ENCODE peak calls at places on chromosome 12, in five cellular contexts. H is SK-N-SH, T is K562, D is HepG2, E is H1. W is an unnamed sample.

GRCh38 chr12:1220127-1221092 is 229.4 kb downstream of the ERC1 start:
- DNase-seq in H (no peak), T (no peak), D (peak; percentile 8), E (no peak), W (no peak)

GRCh38 chr12:48977290-48978281 is 536 bp upstream of the WNT1 start:
- DNase-seq in H (peak; percentile 91), T (peak; percentile 88), D (peak; percentile 59), E (no peak), W (no peak)

GRCh38 chr12:58248599-58248998 is 307.2 kb downstream of the ATP23 start:
- DNase-seq in H (no peak), T (no peak), D (no peak), E (no peak), W (no peak)

GRCh38 chr12:57147641-57147944 is 174 bp upstream of the LRP1-AS start:
- DNase-seq in H (no peak), T (no peak), D (peak; percentile 44), E (no peak), W (no peak)

GRCh38 chr12:80620281-80620680 is 87.2 kb upstream of the MYF6 start:
- DNase-seq in H (no peak), T (no peak), D (no peak), E (no peak), W (no peak)

GRCh38 chr12:120684523-120684932 is 2.4 kb upstream of the MLEC start:
- DNase-seq in H (no peak), T (no peak), D (no peak), E (no peak), W (no peak)

GRCh38 chr12:9711664-9712063 is 21.2 kb downstream of the CLECL1 start:
- DNase-seq in H (no peak), T (no peak), D (no peak), E (no peak), W (no peak)

GRCh38 chr12:87828384-87828973 is 200.7 kb downstream of the C12orf50 start:
- DNase-seq in H (no peak), T (no peak), D (no peak), E (no peak), W (no peak)

GRCh38 chr12:112179936-112180335 is 54.6 kb downstream of the TRAFD1 start:
- DNase-seq in H (no peak), T (no peak), D (no peak), E (no peak), W (no peak)

GRCh38 chr12:121087467-121088207 is 45.0 kb upstream of the P2RX7 start:
- DNase-seq in H (no peak), T (no peak), D (no peak), E (no peak), W (no peak)

GRCh38 chr12:123548107-123548506 is 14.6 kb upstream of the RILPL1 start:
- DNase-seq in H (no peak), T (no peak), D (no peak), E (no peak), W (no peak)

GRCh38 chr12:130633771-130634170 is 82.3 kb downstream of the RIMBP2 start:
- DNase-seq in H (peak; percentile 81), T (no peak), D (no peak), E (peak; percentile 61), W (no peak)

GRCh38 chr12:52041032-52041431 is 10.2 kb upstream of the NR4A1 start:
- DNase-seq in H (no peak), T (no peak), D (no peak), E (no peak), W (no peak)

GRCh38 chr12:19894803-19895202 is 455.5 kb downstream of the AEBP2 start:
- DNase-seq in H (no peak), T (no peak), D (no peak), E (no peak), W (no peak)

GRCh38 chr12:131461096-131461495 is 249.8 kb upstream of the SFSWAP start:
- DNase-seq in H (no peak), T (no peak), D (no peak), E (no peak), W (no peak)

GRCh38 chr12:38163442-38163801 is 153.2 kb upstream of the ALG10B start:
- DNase-seq in H (peak; percentile 58), T (no peak), D (no peak), E (no peak), W (no peak)

GRCh38 chr12:54526800-54527630 is 22.4 kb upstream of the PDE1B start:
- DNase-seq in H (no peak), T (peak; percentile 76), D (peak; percentile 23), E (peak; percentile 78), W (peak; percentile 53)

GRCh38 chr12:15050664-15051063 is 77.8 kb downstream of the PDE6H start:
- DNase-seq in H (no peak), T (no peak), D (no peak), E (no peak), W (no peak)

GRCh38 chr12:93060666-93061413 is 131.7 kb upstream of the EEA1 start:
- DNase-seq in H (peak; percentile 6), T (peak; percentile 46), D (peak; percentile 63), E (no peak), W (no peak)

GRCh38 chr12:85016423-85016822 is 19.7 kb downstream of the TSPAN19 start:
- DNase-seq in H (no peak), T (no peak), D (peak; percentile 23), E (no peak), W (peak; percentile 91)

GRCh38 chr12:119673634-119674033 is 5.7 kb downstream of the PRKAB1 start:
- DNase-seq in H (no peak), T (no peak), D (no peak), E (no peak), W (no peak)

GRCh38 chr12:58443981-58444371 is 476.3 kb downstream of the LRIG3 start:
- DNase-seq in H (no peak), T (no peak), D (no peak), E (no peak), W (no peak)

GRCh38 chr12:69324797-69325466 is 23.2 kb upstream of the LYZ start:
- DNase-seq in H (no peak), T (no peak), D (no peak), E (no peak), W (no peak)

GRCh38 chr12:53219116-53219955 is 12.3 kb upstream of the ITGB7 start:
- DNase-seq in H (no peak), T (peak; percentile 55), D (no peak), E (no peak), W (no peak)

GRCh38 chr12:96501139-96501741 is 11.9 kb downstream of the CFAP54 start:
- DNase-seq in H (peak; percentile 15), T (no peak), D (peak; percentile 55), E (no peak), W (peak; percentile 70)

GRCh38 chr12:104890463-104891096 is 67.5 kb downstream of the SLC41A2 start:
- DNase-seq in H (no peak), T (no peak), D (no peak), E (no peak), W (no peak)

GRCh38 chr12:104951759-104952509 is 6.2 kb downstream of the SLC41A2 start:
- DNase-seq in H (no peak), T (no peak), D (no peak), E (no peak), W (no peak)

GRCh38 chr12:29104495-29104894 is 44.6 kb upstream of the FAR2 start:
- DNase-seq in H (no peak), T (no peak), D (no peak), E (no peak), W (no peak)

GRCh38 chr12:62075860-62076259 is 184.3 kb upstream of the USP15 start:
- DNase-seq in H (no peak), T (no peak), D (no peak), E (no peak), W (no peak)

GRCh38 chr12:123263196-123263817 is 8.3 kb downstream of the CDK2AP1 start:
- DNase-seq in H (no peak), T (no peak), D (no peak), E (no peak), W (no peak)

GRCh38 chr12:113162102-113163029 is 12.8 kb downstream of the CFAP73 start:
- DNase-seq in H (peak; percentile 79), T (no peak), D (no peak), E (no peak), W (no peak)

GRCh38 chr12:57489157-57489641 is 1.3 kb downstream of the MARS1 start:
- DNase-seq in H (no peak), T (no peak), D (no peak), E (no peak), W (no peak)

GRCh38 chr12:95424271-95424994 is 49.5 kb upstream of the METAP2 start:
- DNase-seq in H (no peak), T (no peak), D (no peak), E (no peak), W (peak; percentile 16)

GRCh38 chr12:44285321-44285720 is 449.4 kb downstream of the TMEM117 start:
- DNase-seq in H (no peak), T (no peak), D (no peak), E (no peak), W (no peak)
- TF ChIP-seq YY1 in H (no peak), T (no peak), D (no peak), E (no peak), W (no peak)

GRCh38 chr12:47267571-47267970 is 187.8 kb upstream of the AMIGO2 start:
- DNase-seq in H (no peak), T (no peak), D (no peak), E (no peak), W (no peak)
- TF ChIP-seq SIN3A in H (no peak), T (no peak), D (no peak), E (no peak), W (no peak)

GRCh38 chr12:55681142-55682077 is 26.3 kb downstream of the ITGA7 start:
- DNase-seq in H (no peak), T (peak; percentile 20), D (peak; percentile 92), E (peak; percentile 61), W (peak; percentile 87)
- TF ChIP-seq YY1 in H (no peak), T (no peak), D (no peak), E (peak; percentile 54), W (peak; percentile 41)

GRCh38 chr12:6771091-6771495 is 1.2 kb upstream of the LAG3 start:
- DNase-seq in H (no peak), T (no peak), D (no peak), E (no peak), W (no peak)

GRCh38 chr12:6771509-6772330 is 600 bp upstream of the LAG3 start:
- DNase-seq in H (no peak), T (no peak), D (no peak), E (no peak), W (no peak)

GRCh38 chr12:6772729-6773661 is 675 bp downstream of the LAG3 start:
- DNase-seq in H (no peak), T (no peak), D (no peak), E (no peak), W (no peak)

GRCh38 chr12:6773662-6774351 is 1.5 kb downstream of the LAG3 start:
- DNase-seq in H (no peak), T (no peak), D (no peak), E (no peak), W (no peak)

DNA sequence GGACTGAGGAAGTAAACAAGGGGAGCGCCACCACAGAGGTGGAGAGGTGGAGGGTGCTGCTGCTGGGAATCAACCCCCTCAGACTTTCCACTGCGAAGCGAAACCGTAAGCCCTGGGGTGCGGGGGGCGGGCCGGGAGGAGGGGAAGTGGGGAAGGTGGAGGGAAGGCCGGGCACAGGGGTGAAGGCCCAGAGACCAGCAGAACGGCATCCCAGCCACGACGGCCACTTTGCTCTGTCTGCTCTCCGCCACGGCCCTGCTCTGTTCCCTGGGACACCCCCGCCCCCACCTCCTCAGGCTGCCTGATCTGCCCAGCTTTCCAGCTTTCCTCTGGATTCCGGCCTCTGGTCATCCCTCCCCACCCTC is at the start of gene LAG3:
- DNase-seq in H (no peak), T (no peak), D (no peak), E (no peak), W (no peak)
- TF ChIP-seq SIN3A in H (no peak), T (no peak), D (no peak), E (no peak), W (no peak)

W was measured in HCT116.